ENCODE peak calls at places on chromosome 15, in six cellular contexts. P is lower lobe of right lung, U is fibroblast of pulmonary artery, V is cardiac muscle cell, H is AG09309, B is cardiac fibroblast. R is an unnamed sample.

GRCh38 chr15:85479071-85479647 is 98.8 kb downstream of the AKAP13 start:
- DNase-seq in P (no peak), U (peak), V (no peak), H (peak), B (peak), R (peak)

GRCh38 chr15:81312790-81313543 is 11.0 kb downstream of the STARD5 start:
- DNase-seq in P (peak), U (peak), V (no peak), H (peak), B (peak), R (peak)

GRCh38 chr15:78171864-78172472 is 22.8 kb downstream of the IDH3A start:
- DNase-seq in P (no peak), U (no peak), V (no peak), H (no peak), B (no peak), R (no peak)

GRCh38 chr15:81962438-81962837 is 83.4 kb downstream of the MEX3B start:
- DNase-seq in P (no peak), U (no peak), V (no peak), H (no peak), B (no peak), R (no peak)

GRCh38 chr15:25691544-25692430 is 171.3 kb downstream of the ATP10A start:
- DNase-seq in P (no peak), U (peak), V (peak), H (no peak), B (peak), R (no peak)

GRCh38 chr15:90035095-90035834 is 34.1 kb downstream of the ZNF710 start:
- DNase-seq in P (peak), U (peak), V (no peak), H (no peak), B (peak), R (peak)

GRCh38 chr15:61656391-61656790 is 403.9 kb downstream of the VPS13C start:
- DNase-seq in P (no peak), U (no peak), V (no peak), H (no peak), B (no peak), R (no peak)

GRCh38 chr15:38414351-38414750 is 39.6 kb upstream of the FAM98B start:
- DNase-seq in P (no peak), U (peak), V (peak), H (peak), B (peak), R (peak)

GRCh38 chr15:23855260-23855659 is 168.2 kb upstream of the NDN start:
- DNase-seq in P (no peak), U (no peak), V (no peak), H (no peak), B (no peak), R (no peak)

GRCh38 chr15:79243723-79244122 is 38.8 kb upstream of the ANKRD34C start:
- DNase-seq in P (no peak), U (peak), V (peak), H (no peak), B (peak), R (no peak)

GRCh38 chr15:39228889-39229288 is 352.0 kb upstream of the THBS1 start:
- DNase-seq in P (no peak), U (no peak), V (no peak), H (no peak), B (no peak), R (no peak)

GRCh38 chr15:69664572-69665326 is 212.1 kb downstream of the RPLP1 start:
- DNase-seq in P (no peak), U (no peak), V (no peak), H (no peak), B (no peak), R (no peak)

GRCh38 chr15:89654847-89655805 is at the start of gene KIF7:
- DNase-seq in P (no peak), U (peak), V (peak), H (no peak), B (peak), R (peak)

GRCh38 chr15:59444082-59444835 is 6.3 kb downstream of the FAM81A start:
- DNase-seq in P (no peak), U (no peak), V (peak), H (no peak), B (no peak), R (no peak)

GRCh38 chr15:77702211-77702957 is 69.7 kb upstream of the LINGO1 start:
- DNase-seq in P (no peak), U (peak), V (peak), H (no peak), B (peak), R (peak)

GRCh38 chr15:66566963-66567531 is 1.2 kb upstream of the LCTL start:
- DNase-seq in P (peak), U (peak), V (peak), H (no peak), B (peak), R (peak)

GRCh38 chr15:60970246-60971170 is 258.6 kb downstream of the RORA start:
- DNase-seq in P (no peak), U (no peak), V (no peak), H (no peak), B (peak), R (no peak)

GRCh38 chr15:48096355-48096786 is 24.4 kb upstream of the SLC24A5 start:
- DNase-seq in P (no peak), U (no peak), V (no peak), H (no peak), B (no peak), R (no peak)

GRCh38 chr15:28914046-28914445 is 28.3 kb downstream of the APBA2 start:
- DNase-seq in P (no peak), U (no peak), V (no peak), H (no peak), B (no peak), R (no peak)

GRCh38 chr15:101181349-101181748 is 70.5 kb downstream of the CHSY1 start:
- DNase-seq in P (no peak), U (no peak), V (no peak), H (no peak), B (no peak), R (no peak)
- TF ChIP-seq CTCF in P (no peak), U (no peak), V (no peak), H (no peak), B (no peak), R (no peak)

DNA sequence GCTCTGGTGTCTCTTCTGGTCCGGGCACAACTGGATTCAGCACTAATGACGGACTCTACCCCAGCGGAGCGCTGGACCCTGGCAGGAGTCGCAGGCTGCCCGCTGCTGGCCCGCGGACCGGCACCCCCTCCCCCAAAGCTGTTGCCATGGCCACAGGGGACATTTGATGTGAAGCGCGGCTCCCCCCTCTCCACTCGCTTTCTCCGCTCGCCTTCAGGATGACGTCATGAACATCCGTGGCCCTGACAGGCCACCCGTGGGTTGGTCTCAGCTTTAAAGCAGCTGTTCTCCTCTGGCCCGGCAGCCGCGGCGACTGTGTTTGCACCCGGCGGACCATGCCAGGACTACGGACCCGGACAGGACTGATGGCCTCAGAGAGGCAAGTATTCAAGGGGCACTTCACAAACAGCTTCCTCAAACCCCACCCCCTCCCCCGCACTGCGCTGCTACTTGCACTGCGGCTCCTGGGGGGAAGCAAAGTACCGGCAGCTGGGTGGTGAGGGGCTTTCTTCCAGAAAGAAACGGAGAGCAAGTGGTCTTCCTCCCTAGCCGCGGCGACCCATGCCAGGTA is 16.7 kb upstream of the AEN start:
- DNase-seq in P (no peak), U (no peak), V (peak), H (no peak), B (no peak), R (no peak)
- H3K4me3 ChIP-seq in P (no peak), U (no peak), V (peak), H (no peak), B (no peak), R (no peak)

DNA sequence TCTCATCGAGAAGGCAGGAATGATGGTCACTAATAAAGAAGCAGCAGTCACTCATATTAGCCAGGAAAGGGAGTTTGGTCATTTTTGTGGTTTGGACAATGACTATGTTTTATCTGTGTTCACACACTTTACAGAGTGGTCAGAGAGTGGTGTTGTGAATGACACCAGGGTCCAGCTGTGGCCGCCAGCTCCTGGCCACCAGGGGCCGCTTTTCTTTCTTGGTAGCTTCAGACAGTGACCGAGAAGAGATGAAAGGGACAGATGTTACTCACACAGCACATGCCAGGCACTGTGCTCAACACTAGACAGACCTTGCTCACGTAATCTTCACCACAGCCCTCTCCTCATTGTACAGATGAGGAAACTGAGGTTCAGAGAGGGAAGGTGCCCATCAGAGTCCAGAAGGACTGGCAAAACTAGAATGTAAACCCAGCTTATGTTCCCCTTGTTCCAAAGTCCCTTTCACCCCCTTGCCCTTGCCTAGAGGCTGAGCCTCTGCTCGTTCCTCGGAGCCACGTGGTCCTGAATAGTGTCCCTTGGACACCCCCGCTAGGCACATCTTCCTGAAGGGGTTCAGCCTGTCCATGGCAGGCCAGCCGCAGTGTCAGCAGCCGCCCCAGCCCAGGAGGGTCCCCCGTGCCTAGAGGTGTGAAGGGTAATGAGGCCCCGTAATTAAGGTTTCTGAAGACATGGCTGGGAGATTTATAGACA is 55.6 kb downstream of the CYP11A1 start:
- DNase-seq in P (no peak), U (peak), V (peak), H (no peak), B (peak), R (no peak)
- TF ChIP-seq CTCF in P (peak), U (peak), V (peak), H (peak), B (peak), R (peak)

DNA sequence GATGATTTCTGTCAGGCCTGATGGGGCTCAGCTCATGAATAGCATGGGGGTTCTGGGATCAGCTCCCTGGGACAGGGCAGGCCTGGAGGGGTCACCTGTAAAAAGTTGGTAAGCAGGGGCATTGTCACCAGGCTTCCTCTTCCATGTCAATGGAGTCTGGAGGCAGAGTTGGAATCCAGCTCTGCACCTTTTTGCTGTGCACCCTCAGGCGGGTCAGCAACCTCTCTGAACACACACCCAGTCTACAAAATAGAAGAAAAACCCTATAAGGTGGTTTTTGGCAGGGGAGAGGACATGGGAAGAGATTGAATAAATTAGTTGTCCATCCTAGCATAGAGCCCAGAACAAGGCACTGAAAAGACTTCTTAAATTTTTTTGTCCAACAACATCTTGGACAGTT is 77.2 kb upstream of the NR2E3 start:
- DNase-seq in P (no peak), U (no peak), V (no peak), H (no peak), B (no peak), R (no peak)
- H3K4me3 ChIP-seq in P (no peak), U (no peak), V (no peak), H (no peak), B (no peak), R (no peak)

DNA sequence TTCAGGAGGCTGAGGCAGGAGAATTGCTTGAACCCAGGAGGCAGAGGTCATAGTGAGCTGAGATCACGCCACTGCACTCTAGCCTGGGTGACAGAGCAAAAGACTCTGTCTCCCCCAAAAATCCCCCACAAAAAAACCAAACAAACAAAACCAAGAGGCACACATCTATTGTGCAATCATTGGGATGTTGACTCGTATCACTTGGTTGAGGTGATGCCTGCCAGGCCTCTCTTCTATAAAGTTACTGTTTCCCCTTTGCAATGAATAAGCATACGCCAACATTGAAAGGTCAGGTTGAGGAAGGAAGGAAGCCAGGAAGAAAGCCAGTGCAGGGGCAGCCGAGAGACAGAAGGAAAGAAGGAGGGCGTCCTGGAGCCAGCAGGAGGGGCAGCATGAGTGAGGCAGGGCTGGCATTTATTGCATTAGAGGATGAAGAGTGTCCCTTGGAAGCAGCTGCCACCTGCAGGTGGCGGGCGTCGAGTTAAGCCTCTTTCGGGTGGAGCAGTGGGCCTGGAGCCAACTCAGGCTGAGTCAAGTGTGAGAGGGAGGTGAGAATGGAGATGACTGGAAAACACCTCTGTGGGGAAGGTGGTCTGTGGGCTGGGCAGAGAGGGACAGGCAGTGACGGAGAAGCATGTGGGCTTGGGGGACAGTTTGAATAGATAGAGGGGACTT is 8.3 kb upstream of the CSPG4 start:
- DNase-seq in P (peak), U (peak), V (peak), H (no peak), B (peak), R (no peak)
- TF ChIP-seq CTCF in P (peak), U (peak), V (no peak), H (no peak), B (no peak), R (peak)

GRCh38 chr15:95556866-95557225 is 773.7 kb upstream of the NR2F2 start:
- DNase-seq in P (no peak), U (peak), V (no peak), H (no peak), B (peak), R (peak)
- H3K4me3 ChIP-seq in P (no peak), U (no peak), V (no peak), H (no peak), B (no peak), R (no peak)

GRCh38 chr15:75201609-75202250 is at the start of gene C15orf39:
- DNase-seq in P (peak), U (peak), V (peak), H (peak), B (peak), R (no peak)

GRCh38 chr15:75200391-75200764 is 1.3 kb upstream of the C15orf39 start:
- DNase-seq in P (no peak), U (no peak), V (no peak), H (no peak), B (no peak), R (no peak)

GRCh38 chr15:75202251-75203016 is 752 bp downstream of the C15orf39 start:
- DNase-seq in P (peak), U (peak), V (peak), H (peak), B (peak), R (no peak)

GRCh38 chr15:75199347-75199976 is 2.2 kb upstream of the C15orf39 start:
- DNase-seq in P (no peak), U (no peak), V (no peak), H (no peak), B (no peak), R (no peak)

GRCh38 chr15:75200765-75201608 is 695 bp upstream of the C15orf39 start:
- DNase-seq in P (peak), U (peak), V (no peak), H (no peak), B (peak), R (no peak)
- TF ChIP-seq CTCF in P (no peak), U (no peak), V (no peak), H (no peak), B (no peak), R (no peak)

GRCh38 chr15:58016776-58017175 is 48.7 kb downstream of the ALDH1A2 start:
- DNase-seq in P (no peak), U (no peak), V (no peak), H (no peak), B (no peak), R (no peak)
- H3K4me3 ChIP-seq in P (no peak), U (no peak), V (no peak), H (no peak), B (no peak), R (no peak)

GRCh38 chr15:40272713-40273056 is 10.2 kb downstream of the ANKRD63 start:
- DNase-seq in P (no peak), U (no peak), V (no peak), H (no peak), B (no peak), R (no peak)
- TF ChIP-seq CTCF in P (no peak), U (no peak), V (no peak), H (no peak), B (no peak), R (peak)

R was measured in astrocyte of the cerebellum.